ENCODE peak calls at places on chromosomes 1 and 21, in nine cellular contexts. J, I, V, D, Z, P, B, E and S are unnamed samples.

GRCh38 chr1:32208891-32209309 is at the start of gene DCDC2B:
- DNase-seq in J (no peak), I (no peak), V (peak; percentile 90), D (no peak), Z (peak; percentile 93), P (peak; percentile 34), B (peak; percentile 58), E (peak; percentile 74), S (peak; percentile 56)

GRCh38 chr1:43881415-43881814 is 52.2 kb upstream of the ARTN start:
- DNase-seq in J (no peak), I (no peak), V (no peak), D (no peak), Z (no peak), P (no peak), B (no peak), E (no peak), S (no peak)

GRCh38 chr1:211643324-211644212 is 31.9 kb downstream of the NEK2 start:
- DNase-seq in J (peak; percentile 66), I (no peak), V (peak; percentile 89), D (peak; percentile 78), Z (peak; percentile 91), P (no peak), B (peak; percentile 39), E (peak; percentile 70), S (peak; percentile 57)

GRCh38 chr1:239563680-239564079 is 177.3 kb downstream of the CHRM3 start:
- DNase-seq in J (no peak), I (no peak), V (no peak), D (no peak), Z (no peak), P (no peak), B (no peak), E (no peak), S (no peak)

GRCh38 chr1:150392627-150393026 is 28.7 kb downstream of the RPRD2 start:
- DNase-seq in J (no peak), I (no peak), V (no peak), D (no peak), Z (no peak), P (no peak), B (no peak), E (no peak), S (no peak)

GRCh38 chr1:161958425-161958824 is 65.2 kb downstream of the OLFML2B start:
- DNase-seq in J (no peak), I (no peak), V (no peak), D (no peak), Z (no peak), P (no peak), B (no peak), E (peak; percentile 22), S (no peak)

GRCh38 chr1:84603941-84604830 is 29.9 kb upstream of the CTBS start:
- DNase-seq in J (no peak), I (no peak), V (no peak), D (no peak), Z (peak; percentile 74), P (peak; percentile 57), B (peak; percentile 43), E (peak; percentile 97), S (no peak)

GRCh38 chr1:214579183-214579582 is 23.8 kb upstream of the CENPF start:
- DNase-seq in J (no peak), I (no peak), V (no peak), D (no peak), Z (no peak), P (no peak), B (no peak), E (no peak), S (no peak)

GRCh38 chr1:162302660-162303344 is 73.9 kb downstream of the SPATA46 start:
- DNase-seq in J (no peak), I (no peak), V (no peak), D (no peak), Z (no peak), P (no peak), B (no peak), E (peak; percentile 91), S (no peak)

GRCh38 chr1:223007250-223007649 is 135.8 kb downstream of the TLR5 start:
- DNase-seq in J (no peak), I (no peak), V (peak; percentile 17), D (no peak), Z (no peak), P (no peak), B (no peak), E (no peak), S (no peak)

GRCh38 chr1:3032970-3033794 is 11.9 kb downstream of the ACTRT2 start:
- DNase-seq in J (peak; percentile 69), I (no peak), V (no peak), D (peak; percentile 21), Z (no peak), P (no peak), B (no peak), E (no peak), S (peak; percentile 52)

GRCh38 chr1:60068393-60069045 is 5.1 kb downstream of the C1orf87 start:
- DNase-seq in J (no peak), I (no peak), V (no peak), D (no peak), Z (no peak), P (no peak), B (no peak), E (no peak), S (no peak)

DNA sequence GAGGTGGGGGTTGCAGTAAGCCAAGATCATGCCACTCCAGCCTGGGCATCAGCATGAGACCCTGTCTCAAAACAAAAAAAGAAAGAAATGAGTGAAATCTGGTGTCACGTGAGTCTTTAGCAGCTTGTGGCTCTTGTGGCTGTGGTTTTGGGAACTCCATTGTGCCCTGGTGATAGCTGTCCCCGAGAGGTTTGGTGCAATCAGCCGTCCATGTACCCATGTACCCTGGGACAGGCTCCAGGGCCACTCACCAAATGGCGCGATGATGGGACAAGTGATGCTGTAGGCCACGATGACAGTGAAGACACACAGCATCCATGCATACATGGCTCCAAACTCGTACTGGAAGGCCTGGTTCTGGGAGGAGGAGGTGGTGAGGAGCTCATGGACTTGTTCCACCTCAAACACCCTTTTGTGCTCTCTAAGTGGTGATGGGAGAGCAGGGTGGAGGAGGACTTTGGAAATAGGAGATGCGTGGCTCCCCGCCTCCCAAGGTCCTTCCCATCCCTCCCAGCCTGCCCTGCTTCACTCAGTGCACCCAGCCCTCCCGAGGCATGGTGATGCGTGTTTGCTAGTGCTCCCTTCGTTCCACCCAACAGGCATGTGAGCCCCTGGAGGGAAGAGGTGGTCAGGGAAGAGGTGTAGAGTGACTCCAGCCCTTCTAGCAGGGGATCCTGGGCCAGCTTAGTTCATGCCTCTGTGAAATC is 29.6 kb downstream of the TMEM63A start:
- DNase-seq in J (no peak), I (no peak), V (no peak), D (no peak), Z (no peak), P (no peak), B (no peak), E (no peak), S (no peak)
- H3K4me1 ChIP-seq in J (peaks cover 53% of the 10 kb centered on the region), I (peaks cover 3% of the 10 kb centered on the region), V (peaks cover 27% of the 10 kb centered on the region), D (peaks cover 21% of the 10 kb centered on the region), Z (no peaks in the 10 kb centered on the region), P (peaks cover 5% of the 10 kb centered on the region), B (no peaks in the 10 kb centered on the region), E (no peaks in the 10 kb centered on the region), S (peaks cover 46% of the 10 kb centered on the region)

DNA sequence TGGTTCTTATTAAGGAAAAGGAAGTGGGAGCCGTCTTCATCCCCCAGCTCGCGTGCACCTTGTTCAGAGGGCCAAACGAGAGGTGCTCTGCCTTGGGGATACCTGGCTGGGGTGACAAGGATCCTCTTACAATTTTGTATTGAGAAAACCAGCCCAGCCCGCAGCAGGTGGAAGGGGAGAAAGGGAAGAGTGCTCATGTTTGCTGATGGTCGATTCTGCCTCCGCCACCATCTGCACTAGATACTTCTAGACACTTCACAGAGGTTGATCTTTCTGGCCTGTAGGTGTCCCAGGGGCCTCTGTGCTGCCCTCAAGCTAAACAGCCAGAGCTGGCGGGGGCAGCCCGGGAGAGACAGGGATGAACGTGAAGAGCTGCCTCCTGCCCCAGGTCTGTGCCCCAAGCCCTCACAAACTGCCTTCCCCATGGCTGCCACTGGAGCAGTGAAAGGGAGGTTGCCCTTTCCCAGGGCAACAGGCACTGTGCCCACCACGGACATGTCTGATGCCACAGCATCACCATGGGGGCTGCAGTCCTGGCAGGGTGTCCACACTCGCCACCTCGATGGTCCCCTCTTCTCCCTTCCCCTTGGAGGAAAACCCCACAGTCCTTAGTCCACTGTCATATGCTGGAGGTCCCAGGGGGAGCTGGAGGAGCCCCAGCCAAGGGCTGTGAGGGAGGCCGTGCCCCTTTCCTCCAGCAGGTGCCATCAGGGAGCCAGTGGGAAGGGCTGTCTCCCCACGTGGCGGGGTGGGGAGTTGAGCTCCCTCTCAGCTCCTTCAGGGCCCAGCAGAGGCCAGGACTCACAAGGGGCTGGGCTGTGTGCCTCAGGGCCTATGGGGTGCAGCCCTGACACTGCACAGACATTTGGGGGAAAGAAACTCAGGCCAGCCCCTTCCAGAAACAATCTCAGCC is 8.1 kb downstream of the ADPRS start:
- DNase-seq in J (no peak), I (no peak), V (no peak), D (no peak), Z (peak; percentile 19), P (no peak), B (peak; percentile 48), E (peak; percentile 29), S (no peak)
- TF ChIP-seq CTCF in J (no peak), I (no peak), V (no peak), D (no peak), Z (no peak), P (no peak), B (no peak), E (peak; percentile 53), S (no peak)

DNA sequence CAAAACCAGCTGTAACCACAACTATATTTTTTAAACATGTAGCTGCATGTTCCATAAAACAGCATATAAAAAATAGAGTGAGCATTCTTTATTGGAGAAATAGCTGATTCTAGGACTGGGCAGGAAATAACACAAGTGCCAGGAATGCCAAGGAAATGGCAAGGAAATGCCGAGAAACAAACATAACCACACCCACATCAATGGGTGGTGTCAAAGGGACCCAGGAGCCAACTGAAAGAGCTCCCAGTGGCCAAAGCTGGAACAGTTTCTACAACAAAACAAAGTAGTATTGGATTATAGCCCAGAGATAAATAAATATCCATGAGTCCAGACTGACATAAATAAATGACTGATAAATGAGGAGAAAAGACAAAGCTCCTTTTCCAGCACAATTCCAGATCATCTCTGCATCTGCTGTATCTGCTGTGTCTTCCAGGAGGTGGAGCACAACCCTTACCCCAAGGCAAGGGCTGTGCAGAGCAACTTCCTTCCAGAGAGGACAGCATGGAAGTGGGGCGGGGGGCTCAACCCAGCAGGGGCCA is 28.1 kb downstream of the ADARB1 start:
- DNase-seq in J (no peak), I (no peak), V (peak; percentile 34), D (no peak), Z (peak; percentile 33), P (no peak), B (peak; percentile 59), E (peak; percentile 89), S (no peak)
- H3K4me1 ChIP-seq in J (peaks cover 14% of the 10 kb centered on the region), I (peaks cover 60% of the 10 kb centered on the region), V (peaks cover 19% of the 10 kb centered on the region), D (peaks cover 50% of the 10 kb centered on the region), Z (no peaks in the 10 kb centered on the region), P (peaks cover 61% of the 10 kb centered on the region), B (peaks cover 19% of the 10 kb centered on the region), E (peaks cover 26% of the 10 kb centered on the region), S (peaks cover 38% of the 10 kb centered on the region)

DNA sequence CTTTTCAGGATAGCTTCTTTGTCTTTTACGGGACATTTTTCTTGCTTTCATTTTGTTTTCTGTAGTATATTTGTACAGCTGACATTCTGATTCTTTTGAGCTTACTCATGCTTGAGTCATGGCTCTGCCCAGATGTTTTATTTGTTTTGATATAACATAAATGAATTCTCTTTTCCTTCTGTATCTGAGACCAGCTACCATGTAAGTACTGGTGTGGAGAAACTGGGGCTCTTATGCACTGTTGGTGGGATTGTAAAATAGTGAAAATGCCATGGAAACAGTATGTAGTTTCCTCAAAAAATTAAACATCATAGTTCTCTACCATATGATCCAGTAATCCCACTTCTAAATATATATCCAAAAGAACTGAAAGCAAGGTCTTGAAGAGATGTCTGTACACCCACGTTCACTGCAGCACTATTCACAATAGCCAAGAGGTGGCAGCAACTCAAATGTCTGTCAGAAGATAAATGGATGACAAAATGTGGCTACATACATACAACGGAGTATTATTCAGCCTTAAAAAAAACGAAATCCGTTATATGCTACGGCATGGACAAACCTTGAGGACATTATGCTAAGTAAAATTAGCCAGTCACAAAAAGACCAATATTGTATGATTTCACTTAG is 61.4 kb downstream of the EIF2B3 start:
- DNase-seq in J (no peak), I (no peak), V (no peak), D (no peak), Z (peak; percentile 8), P (no peak), B (peak; percentile 63), E (peak; percentile 85), S (no peak)
- TF ChIP-seq CTCF in J (no peak), I (no peak), V (peak; percentile 20), D (peak; percentile 28), Z (peak; percentile 54), P (no peak), B (peak; percentile 38), E (peak; percentile 55), S (no peak)